ENCODE peak calls at places on chromosomes 4 and X, in four cellular contexts. K is NCI-H2081; Z is IMR-90; L is CD4-positive, alpha-beta T cell. Q is an unnamed sample.

GRCh38 chr4:110085131-110085530 is 113.3 kb downstream of the ELOVL6 start:
- DNase-seq in K (no peak), Z (peak), L (peak), Q (no peak)

GRCh38 chrX:140949231-140949630 is 53.2 kb upstream of the SPANXB1 start:
- DNase-seq in K (no peak), Z (no peak), L (no peak), Q (no peak)

GRCh38 chrX:55648434-55648833 is 25.2 kb downstream of the FOXR2 start:
- DNase-seq in K (no peak), Z (no peak), L (no peak), Q (no peak)

GRCh38 chr4:140497776-140498636 is at the start of gene MGAT4D:
- DNase-seq in K (no peak), Z (no peak), L (no peak), Q (no peak)

GRCh38 chr4:89489338-89489771 is 181.8 kb upstream of the GPRIN3 start:
- DNase-seq in K (no peak), Z (no peak), L (no peak), Q (no peak)

GRCh38 chrX:14026121-14026520 is 3.6 kb downstream of the GEMIN8 start:
- DNase-seq in K (no peak), Z (no peak), L (no peak), Q (no peak)

GRCh38 chrX:48025561-48025960 is 18.8 kb downstream of the SPACA5 start:
- DNase-seq in K (peak), Z (peak), L (peak), Q (no peak)

GRCh38 chr4:143294310-143294709 is 42.4 kb upstream of the GAB1 start:
- DNase-seq in K (no peak), Z (peak), L (no peak), Q (no peak)

GRCh38 chr4:531076-531475 is 32.1 kb downstream of the PIGG start:
- DNase-seq in K (no peak), Z (no peak), L (no peak), Q (no peak)

GRCh38 chr4:675980-676870 is 1.9 kb downstream of the MYL5 start:
- DNase-seq in K (no peak), Z (no peak), L (no peak), Q (no peak)

GRCh38 chr4:53709693-53710092 is 118.4 kb upstream of the LNX1 start:
- DNase-seq in K (no peak), Z (no peak), L (no peak), Q (no peak)

GRCh38 chrX:79415056-79415455 is 47.9 kb upstream of the ITM2A start:
- DNase-seq in K (no peak), Z (no peak), L (no peak), Q (no peak)

GRCh38 chr4:177574446-177574845 is 132.2 kb upstream of the AGA start:
- DNase-seq in K (no peak), Z (no peak), L (no peak), Q (no peak)

GRCh38 chr4:112266823-112267222 is 18.9 kb downstream of the TIFA start:
- DNase-seq in K (no peak), Z (peak), L (no peak), Q (no peak)

GRCh38 chrX:9566150-9566621 is 101.3 kb downstream of the TBL1X start:
- DNase-seq in K (peak), Z (peak), L (no peak), Q (peak)

GRCh38 chrX:15855562-15856256 is 1.1 kb upstream of the AP1S2 start:
- DNase-seq in K (no peak), Z (no peak), L (no peak), Q (no peak)

GRCh38 chr4:156188596-156188995 is 234.9 kb upstream of the CTSO start:
- DNase-seq in K (no peak), Z (no peak), L (no peak), Q (no peak)

GRCh38 chr4:128290526-128290925 is 2.9 kb upstream of the PGRMC2 start:
- DNase-seq in K (no peak), Z (no peak), L (no peak), Q (no peak)

GRCh38 chrX:148536961-148537360 is 36.5 kb downstream of the AFF2 start:
- DNase-seq in K (no peak), Z (no peak), L (no peak), Q (no peak)

GRCh38 chrX:87900320-87900908 is 382.8 kb downstream of the KLHL4 start:
- DNase-seq in K (no peak), Z (no peak), L (no peak), Q (no peak)

GRCh38 chrX:18983711-18984380 is at the start of gene PHKA2:
- DNase-seq in K (peak), Z (no peak), L (no peak), Q (no peak)

GRCh38 chr4:142267101-142267500 is 579.0 kb downstream of the INPP4B start:
- DNase-seq in K (no peak), Z (no peak), L (no peak), Q (no peak)

GRCh38 chrX:78123190-78123589 is 16.3 kb downstream of the TAF9B start:
- DNase-seq in K (no peak), Z (peak), L (no peak), Q (no peak)

GRCh38 chr4:178165909-178166308 is 723.7 kb upstream of the AGA start:
- DNase-seq in K (no peak), Z (no peak), L (no peak), Q (no peak)

GRCh38 chr4:166675411-166675810 is 558.9 kb downstream of the SPOCK3 start:
- DNase-seq in K (no peak), Z (no peak), L (no peak), Q (no peak)

GRCh38 chr4:146179784-146180405 is 4.4 kb downstream of the LSM6 start:
- DNase-seq in K (no peak), Z (no peak), L (no peak), Q (no peak)

GRCh38 chr4:143186634-143187033 is 1.9 kb downstream of the USP38 start:
- DNase-seq in K (no peak), Z (no peak), L (no peak), Q (no peak)

GRCh38 chrX:138897621-138898492 is 186.3 kb upstream of the FGF13 start:
- DNase-seq in K (no peak), Z (no peak), L (no peak), Q (no peak)

GRCh38 chrX:84724576-84724975 is 222.3 kb upstream of the HDX start:
- DNase-seq in K (no peak), Z (no peak), L (no peak), Q (no peak)

GRCh38 chrX:129980540-129981206 is 1.8 kb upstream of the BCORL1 start:
- DNase-seq in K (no peak), Z (no peak), L (peak), Q (no peak)

GRCh38 chrX:115366535-115366934 is 77.0 kb downstream of the LUZP4 start:
- DNase-seq in K (no peak), Z (no peak), L (no peak), Q (no peak)

GRCh38 chr4:56158483-56158882 is 209.7 kb downstream of the CEP135 start:
- DNase-seq in K (peak), Z (no peak), L (no peak), Q (no peak)

GRCh38 chr4:180434131-180434895 is 1808.9 kb upstream of the TENM3 start:
- DNase-seq in K (no peak), Z (no peak), L (no peak), Q (no peak)

GRCh38 chr4:94758141-94758699 is 465 bp downstream of the BMPR1B start:
- DNase-seq in K (no peak), Z (no peak), L (no peak), Q (peak)

GRCh38 chr4:2788532-2789103 is 4.3 kb upstream of the SH3BP2 start:
- DNase-seq in K (no peak), Z (peak), L (no peak), Q (no peak)

GRCh38 chr4:159416073-159416472 is 313.2 kb downstream of the RAPGEF2 start:
- DNase-seq in K (no peak), Z (no peak), L (no peak), Q (no peak)